ENCODE peak calls at places on chromosomes 13 and 19, in six cellular contexts. A is WTC11, J is GM23338, F is H1, B is HepG2, L is K562. Z is an unnamed sample.

GRCh38 chr13:44474122-44474910 is 100.7 kb downstream of the SERP2 start:
- DNase-seq in A (no peak), J (peak), F (no peak), B (peak), L (no peak), Z (no peak)

GRCh38 chr13:113553541-113554332 is 30.8 kb upstream of the TFDP1 start:
- DNase-seq in A (no peak), J (no peak), F (no peak), B (no peak), L (no peak), Z (no peak)

GRCh38 chr19:29724102-29724641 is 9.1 kb upstream of the C19orf12 start:
- DNase-seq in A (peak), J (peak), F (no peak), B (no peak), L (peak), Z (no peak)

GRCh38 chr19:3646336-3647092 is 19.9 kb upstream of the CACTIN start:
- DNase-seq in A (no peak), J (no peak), F (no peak), B (no peak), L (no peak), Z (no peak)

GRCh38 chr19:12703056-12703455 is 6.6 kb upstream of the FBXW9 start:
- DNase-seq in A (peak), J (peak), F (peak), B (peak), L (peak), Z (no peak)

GRCh38 chr13:36432106-36432544 is at the start of gene CCNA1:
- DNase-seq in A (peak), J (peak), F (peak), B (no peak), L (peak), Z (no peak)

GRCh38 chr19:14536926-14537692 is 7.7 kb downstream of the TECR start:
- DNase-seq in A (peak), J (peak), F (peak), B (no peak), L (peak), Z (no peak)

GRCh38 chr19:39497850-39498261 is 891 bp upstream of the DLL3 start:
- DNase-seq in A (peak), J (peak), F (no peak), B (peak), L (peak), Z (no peak)

GRCh38 chr13:70253834-70254233 is 145.6 kb upstream of the KLHL1 start:
- DNase-seq in A (no peak), J (no peak), F (no peak), B (peak), L (no peak), Z (no peak)

GRCh38 chr13:49836516-49836915 is 44.0 kb upstream of the KPNA3 start:
- DNase-seq in A (peak), J (peak), F (no peak), B (peak), L (no peak), Z (no peak)

GRCh38 chr19:45003485-45003884 is 2.2 kb downstream of the RELB start:
- DNase-seq in A (no peak), J (no peak), F (no peak), B (no peak), L (no peak), Z (no peak)

GRCh38 chr13:39051157-39051556 is 12.9 kb downstream of the NHLRC3 start:
- DNase-seq in A (no peak), J (peak), F (no peak), B (peak), L (no peak), Z (no peak)

GRCh38 chr19:20171285-20171684 is 4.3 kb downstream of the ZNF486 start:
- DNase-seq in A (no peak), J (no peak), F (no peak), B (no peak), L (no peak), Z (no peak)

GRCh38 chr19:15154002-15154612 is 46.7 kb downstream of the NOTCH3 start:
- DNase-seq in A (peak), J (peak), F (no peak), B (peak), L (peak), Z (no peak)

GRCh38 chr13:44414771-44415170 is 41.1 kb downstream of the SERP2 start:
- DNase-seq in A (no peak), J (no peak), F (no peak), B (no peak), L (no peak), Z (no peak)

GRCh38 chr13:27038323-27038722 is 133.3 kb downstream of the USP12 start:
- DNase-seq in A (no peak), J (no peak), F (no peak), B (no peak), L (no peak), Z (no peak)

GRCh38 chr13:27037171-27037570 is 134.4 kb downstream of the USP12 start:
- DNase-seq in A (no peak), J (no peak), F (no peak), B (no peak), L (no peak), Z (no peak)

GRCh38 chr13:27039171-27039701 is 132.4 kb downstream of the USP12 start:
- DNase-seq in A (no peak), J (no peak), F (no peak), B (no peak), L (no peak), Z (no peak)

GRCh38 chr13:27036236-27036981 is 135.2 kb downstream of the USP12 start:
- DNase-seq in A (no peak), J (no peak), F (no peak), B (no peak), L (no peak), Z (no peak)

DNA sequence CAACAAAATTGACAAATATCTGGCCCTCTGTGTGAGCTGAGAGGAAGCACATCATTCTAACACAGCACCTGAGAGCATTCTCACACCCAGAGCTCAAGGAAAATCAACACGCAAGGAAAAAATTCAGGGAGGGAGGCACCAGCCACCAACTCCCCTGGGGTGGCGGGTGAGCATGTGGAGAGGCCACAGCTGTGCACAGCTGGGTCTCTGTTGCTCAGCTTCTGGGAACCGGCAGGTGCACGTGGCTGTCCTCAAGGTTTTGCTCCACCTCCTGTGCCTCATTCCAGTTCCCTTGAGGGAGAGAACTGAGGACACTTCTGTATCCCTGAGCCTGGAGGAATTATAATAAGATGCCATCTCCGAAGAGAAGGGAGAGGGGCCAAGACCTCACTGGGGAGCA is 134.0 kb downstream of the USP12 start:
- DNase-seq in A (no peak), J (no peak), F (no peak), B (no peak), L (no peak), Z (no peak)
- TF ChIP-seq CREB1 in A (no peak), J (no peak), F (no peak), B (no peak), L (no peak), Z (no peak)

GRCh38 chr19:4913996-4914735 is 4.9 kb downstream of the UHRF1 start:
- DNase-seq in A (no peak), J (no peak), F (no peak), B (no peak), L (no peak), Z (no peak)

GRCh38 chr19:4910594-4911273 is 1.4 kb downstream of the UHRF1 start:
- DNase-seq in A (no peak), J (no peak), F (no peak), B (no peak), L (no peak), Z (no peak)

GRCh38 chr19:4909897-4910593 is 744 bp downstream of the UHRF1 start:
- DNase-seq in A (peak), J (peak), F (peak), B (peak), L (peak), Z (peak)

GRCh38 chr19:4911314-4911713 is 2.0 kb downstream of the UHRF1 start:
- DNase-seq in A (no peak), J (no peak), F (no peak), B (no peak), L (no peak), Z (no peak)

GRCh38 chr19:4911786-4912672 is 2.7 kb downstream of the UHRF1 start:
- DNase-seq in A (peak), J (peak), F (peak), B (peak), L (peak), Z (no peak)
- TF ChIP-seq CREB1 in A (no peak), J (no peak), F (no peak), B (no peak), L (no peak), Z (no peak)

GRCh38 chr13:107373551-107373950 is 805.6 kb upstream of the ARGLU1 start:
- DNase-seq in A (no peak), J (peak), F (no peak), B (no peak), L (no peak), Z (no peak)
- TF ChIP-seq CREB1 in A (no peak), J (no peak), F (no peak), B (no peak), L (no peak), Z (no peak)

GRCh38 chr13:21541980-21542379 is 62.0 kb downstream of the MICU2 start:
- DNase-seq in A (no peak), J (no peak), F (no peak), B (no peak), L (no peak), Z (no peak)
- TF ChIP-seq CREB1 in A (no peak), J (no peak), F (no peak), B (no peak), L (no peak), Z (no peak)

DNA sequence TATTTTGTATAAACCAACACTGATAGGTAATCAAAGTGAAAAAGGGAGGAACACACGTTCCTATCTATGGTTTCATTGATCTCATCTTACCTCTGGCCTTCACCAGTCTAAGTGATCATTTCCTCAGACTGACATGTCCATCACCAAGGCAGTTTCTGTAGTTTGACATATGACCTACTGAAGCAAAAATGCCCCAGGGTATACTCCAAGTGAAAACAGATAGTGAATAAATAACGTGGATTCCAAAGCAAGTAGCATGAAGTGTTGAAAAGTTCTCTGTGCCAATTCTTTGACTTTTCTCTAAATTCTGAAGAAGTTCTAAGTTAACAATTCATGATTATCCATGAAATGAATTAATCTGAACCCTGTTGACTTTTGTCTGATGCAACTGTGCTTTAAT is 334.2 kb upstream of the SGCG start:
- DNase-seq in A (no peak), J (no peak), F (no peak), B (no peak), L (no peak), Z (no peak)
- TF ChIP-seq CREB1 in A (no peak), J (no peak), F (no peak), B (no peak), L (no peak), Z (no peak)

DNA sequence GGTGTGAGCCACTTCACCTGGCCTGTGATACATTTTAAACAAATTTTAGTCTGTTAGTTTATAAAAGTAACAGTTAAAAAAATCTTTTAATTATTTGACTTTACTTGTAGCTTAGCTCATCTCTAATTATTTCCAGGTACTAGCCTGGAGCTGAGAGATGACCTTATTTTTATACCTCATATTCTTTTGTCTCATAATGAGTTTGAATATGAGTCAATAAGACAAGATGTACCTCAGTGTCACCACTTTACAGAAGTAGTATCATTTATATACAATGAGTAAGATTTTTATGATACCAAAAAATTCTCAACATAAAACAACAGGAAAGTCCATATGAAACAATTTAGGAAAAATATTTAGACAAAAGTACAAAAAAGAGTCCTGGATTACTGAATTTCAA is 21.3 kb upstream of the USP12 start:
- DNase-seq in A (no peak), J (no peak), F (no peak), B (no peak), L (no peak), Z (no peak)
- TF ChIP-seq CREB1 in A (no peak), J (no peak), F (no peak), B (no peak), L (no peak), Z (no peak)

GRCh38 chr19:46387713-46388130 is 25.6 kb downstream of the CCDC8 start:
- DNase-seq in A (no peak), J (no peak), F (no peak), B (no peak), L (no peak), Z (no peak)
- TF ChIP-seq CREB1 in A (no peak), J (no peak), F (no peak), B (no peak), L (no peak), Z (no peak)

Z was measured in GM12878.